ENCODE peak calls at places on chromosomes 5 and 9, in five cellular contexts. One of them, this sample, is unnamed.

GRCh38 chr9:112900901-112901300 is 10.2 kb upstream of the SLC46A2 start:
- DNase-seq in left kidney: no peak
- DNase-seq in T-helper 9 cell: no peak
- DNase-seq in Calu3: no peak
- DNase-seq in posterior cingulate gyrus: no peak
- DNase-seq in this sample: no peak

GRCh38 chr9:68981825-68982224 is 32.1 kb downstream of the PRKACG start:
- DNase-seq in left kidney: peak
- DNase-seq in T-helper 9 cell: no peak
- DNase-seq in Calu3: no peak
- DNase-seq in posterior cingulate gyrus: no peak
- DNase-seq in this sample: no peak

GRCh38 chr5:83563631-83564030 is 92.1 kb downstream of the VCAN start:
- DNase-seq in left kidney: no peak
- DNase-seq in T-helper 9 cell: no peak
- DNase-seq in Calu3: peak
- DNase-seq in posterior cingulate gyrus: no peak
- DNase-seq in this sample: no peak

GRCh38 chr9:123346826-123347225 is 9.2 kb upstream of the CRB2 start:
- DNase-seq in left kidney: no peak
- DNase-seq in T-helper 9 cell: no peak
- DNase-seq in Calu3: no peak
- DNase-seq in posterior cingulate gyrus: no peak
- DNase-seq in this sample: no peak

GRCh38 chr9:117492476-117492875 is 77.6 kb upstream of the ASTN2 start:
- DNase-seq in left kidney: no peak
- DNase-seq in T-helper 9 cell: no peak
- DNase-seq in Calu3: no peak
- DNase-seq in posterior cingulate gyrus: no peak
- DNase-seq in this sample: no peak

GRCh38 chr5:128109766-128110165 is 26.2 kb downstream of the SLC12A2 start:
- DNase-seq in left kidney: no peak
- DNase-seq in T-helper 9 cell: no peak
- DNase-seq in Calu3: no peak
- DNase-seq in posterior cingulate gyrus: no peak
- DNase-seq in this sample: no peak

GRCh38 chr9:18061856-18062255 is 412.1 kb upstream of the ADAMTSL1 start:
- DNase-seq in left kidney: no peak
- DNase-seq in T-helper 9 cell: no peak
- DNase-seq in Calu3: no peak
- DNase-seq in posterior cingulate gyrus: no peak
- DNase-seq in this sample: no peak

GRCh38 chr9:33851301-33851700 is 34.3 kb downstream of the UBE2R2 start:
- DNase-seq in left kidney: no peak
- DNase-seq in T-helper 9 cell: no peak
- DNase-seq in Calu3: no peak
- DNase-seq in posterior cingulate gyrus: no peak
- DNase-seq in this sample: no peak

GRCh38 chr5:170302729-170303501 is 5.3 kb upstream of the LCP2 start:
- DNase-seq in left kidney: peak
- DNase-seq in T-helper 9 cell: peak
- DNase-seq in Calu3: no peak
- DNase-seq in posterior cingulate gyrus: peak
- DNase-seq in this sample: peak

GRCh38 chr9:77063645-77064285 is 44.3 kb downstream of the FOXB2 start:
- DNase-seq in left kidney: no peak
- DNase-seq in T-helper 9 cell: no peak
- DNase-seq in Calu3: no peak
- DNase-seq in posterior cingulate gyrus: no peak
- DNase-seq in this sample: no peak

GRCh38 chr5:170095687-170096086 is 10.0 kb upstream of the FOXI1 start:
- DNase-seq in left kidney: no peak
- DNase-seq in T-helper 9 cell: no peak
- DNase-seq in Calu3: no peak
- DNase-seq in posterior cingulate gyrus: no peak
- DNase-seq in this sample: no peak

GRCh38 chr5:135221187-135221473 is 177.9 kb downstream of the MACROH2A1 start:
- DNase-seq in left kidney: no peak
- DNase-seq in T-helper 9 cell: no peak
- DNase-seq in Calu3: no peak
- DNase-seq in posterior cingulate gyrus: peak
- DNase-seq in this sample: no peak

GRCh38 chr9:96218821-96219614 is 83.0 kb downstream of the HSD17B3 start:
- DNase-seq in left kidney: peak
- DNase-seq in T-helper 9 cell: no peak
- DNase-seq in Calu3: no peak
- DNase-seq in posterior cingulate gyrus: peak
- DNase-seq in this sample: no peak

GRCh38 chr5:89457411-89458329 is 574.7 kb upstream of the MEF2C start:
- DNase-seq in left kidney: no peak
- DNase-seq in T-helper 9 cell: no peak
- DNase-seq in Calu3: peak
- DNase-seq in posterior cingulate gyrus: peak
- DNase-seq in this sample: no peak

GRCh38 chr9:98745470-98745869 is 36.7 kb upstream of the GABBR2 start:
- DNase-seq in left kidney: no peak
- DNase-seq in T-helper 9 cell: no peak
- DNase-seq in Calu3: no peak
- DNase-seq in posterior cingulate gyrus: no peak
- DNase-seq in this sample: no peak

GRCh38 chr9:111163738-111164399 is 125.6 kb upstream of the LPAR1 start:
- DNase-seq in left kidney: peak
- DNase-seq in T-helper 9 cell: no peak
- DNase-seq in Calu3: no peak
- DNase-seq in posterior cingulate gyrus: no peak
- DNase-seq in this sample: no peak

GRCh38 chr5:168898261-168898911 is 319.2 kb upstream of the PANK3 start:
- DNase-seq in left kidney: no peak
- DNase-seq in T-helper 9 cell: no peak
- DNase-seq in Calu3: no peak
- DNase-seq in posterior cingulate gyrus: no peak
- DNase-seq in this sample: no peak

GRCh38 chr9:75023846-75024245 is 4.2 kb downstream of the CARNMT1 start:
- DNase-seq in left kidney: no peak
- DNase-seq in T-helper 9 cell: no peak
- DNase-seq in Calu3: no peak
- DNase-seq in posterior cingulate gyrus: no peak
- DNase-seq in this sample: no peak

GRCh38 chr5:72251386-72251785 is 68.7 kb downstream of the MRPS27 start:
- DNase-seq in left kidney: no peak
- DNase-seq in T-helper 9 cell: no peak
- DNase-seq in Calu3: no peak
- DNase-seq in posterior cingulate gyrus: no peak
- DNase-seq in this sample: no peak

GRCh38 chr5:148386041-148386440 is 2.3 kb downstream of the FBXO38 start:
- DNase-seq in left kidney: no peak
- DNase-seq in T-helper 9 cell: no peak
- DNase-seq in Calu3: no peak
- DNase-seq in posterior cingulate gyrus: no peak
- DNase-seq in this sample: no peak

GRCh38 chr9:76456202-76456926 is 2.6 kb upstream of the GCNT1 start:
- DNase-seq in left kidney: peak
- DNase-seq in T-helper 9 cell: peak
- DNase-seq in Calu3: peak
- DNase-seq in posterior cingulate gyrus: no peak
- DNase-seq in this sample: no peak

GRCh38 chr9:132099741-132100407 is 20.2 kb upstream of the MED27 start:
- DNase-seq in left kidney: no peak
- DNase-seq in T-helper 9 cell: no peak
- DNase-seq in Calu3: no peak
- DNase-seq in posterior cingulate gyrus: peak
- DNase-seq in this sample: no peak

GRCh38 chr5:68661237-68661636 is 432.6 kb upstream of the SLC30A5 start:
- DNase-seq in left kidney: peak
- DNase-seq in T-helper 9 cell: no peak
- DNase-seq in Calu3: peak
- DNase-seq in posterior cingulate gyrus: peak
- DNase-seq in this sample: no peak

GRCh38 chr9:114119242-114120191 is 20.4 kb upstream of the KIF12 start:
- DNase-seq in left kidney: no peak
- DNase-seq in T-helper 9 cell: no peak
- DNase-seq in Calu3: no peak
- DNase-seq in posterior cingulate gyrus: no peak
- DNase-seq in this sample: no peak